ENCODE peak calls at places on chromosomes 7 and 10, in five cellular contexts. Z, K, L, F and Q are unnamed samples.
A peak's percentile ranks its signal among the peaks of the same experiment; 100 is the strongest.

GRCh38 chr10:111076191-111076681 is 593 bp upstream of the ADRA2A start:
- DNase-seq in L (peak; percentile 37), F (peak; percentile 96), K (peak; percentile 58), Z (no peak), Q (no peak)

GRCh38 chr10:114779803-114780609 is 41.6 kb upstream of the FHIP2A start:
- DNase-seq in K (peak; percentile 88), L (no peak), Z (peak; percentile 3), F (no peak), Q (no peak)

GRCh38 chr7:74042746-74043522 is 15.0 kb downstream of the ELN start:
- DNase-seq in F (no peak), K (no peak), Z (no peak), L (no peak), Q (no peak)

GRCh38 chr7:73706122-73707044 is 13.1 kb downstream of the STX1A start:
- DNase-seq in L (no peak), Z (no peak), K (peak; percentile 91), F (peak; percentile 47), Q (no peak)

GRCh38 chr7:29987821-29988317 is 1.7 kb downstream of the SCRN1 start:
- DNase-seq in Z (peak; percentile 92), L (no peak), F (no peak), K (peak; percentile 91), Q (no peak)

GRCh38 chr10:67327626-67328535 is 368.1 kb downstream of the CTNNA3 start:
- DNase-seq in L (no peak), Z (no peak), F (no peak), K (no peak), Q (no peak)

GRCh38 chr7:65910237-65910636 is 37.4 kb downstream of the VKORC1L1 start:
- DNase-seq in Z (no peak), F (no peak), K (no peak), L (no peak), Q (no peak)

GRCh38 chr7:56537952-56538351 is 421.7 kb upstream of the NUPR2 start:
- DNase-seq in K (no peak), Z (no peak), F (no peak), L (no peak), Q (no peak)

GRCh38 chr10:13503745-13504463 is 24.9 kb downstream of the BEND7 start:
- DNase-seq in L (no peak), K (no peak), Z (no peak), F (no peak), Q (no peak)

GRCh38 chr7:5701085-5701914 is 80.2 kb downstream of the RNF216 start:
- DNase-seq in L (no peak), K (no peak), F (no peak), Z (no peak), Q (peak; percentile 84)

GRCh38 chr7:157250605-157251228 is 86.1 kb upstream of the DNAJB6 start:
- DNase-seq in K (peak; percentile 73), Z (peak; percentile 61), L (peak; percentile 80), F (peak; percentile 74), Q (no peak)

GRCh38 chr7:73717991-73718405 is 1.5 kb downstream of the STX1A start:
- DNase-seq in L (no peak), K (no peak), F (no peak), Z (no peak), Q (no peak)

GRCh38 chr10:100120550-100120949 is 38.9 kb upstream of the CPN1 start:
- DNase-seq in Z (no peak), L (no peak), F (no peak), K (no peak), Q (no peak)

GRCh38 chr7:44225566-44226395 is 25.0 kb downstream of the YKT6 start:
- DNase-seq in L (no peak), Z (no peak), F (no peak), K (no peak), Q (no peak)

GRCh38 chr10:33368086-33368485 is 33.6 kb upstream of the NRP1 start:
- DNase-seq in K (no peak), L (no peak), Z (no peak), F (no peak), Q (no peak)

GRCh38 chr10:33363112-33363511 is 28.6 kb upstream of the NRP1 start:
- DNase-seq in K (no peak), Z (no peak), F (no peak), L (no peak), Q (no peak)

GRCh38 chr10:33365314-33365713 is 30.8 kb upstream of the NRP1 start:
- DNase-seq in F (no peak), K (no peak), L (no peak), Z (no peak), Q (no peak)

GRCh38 chr10:33370434-33370930 is 36.0 kb upstream of the NRP1 start:
- DNase-seq in F (no peak), Z (no peak), L (no peak), K (no peak), Q (no peak)

DNA sequence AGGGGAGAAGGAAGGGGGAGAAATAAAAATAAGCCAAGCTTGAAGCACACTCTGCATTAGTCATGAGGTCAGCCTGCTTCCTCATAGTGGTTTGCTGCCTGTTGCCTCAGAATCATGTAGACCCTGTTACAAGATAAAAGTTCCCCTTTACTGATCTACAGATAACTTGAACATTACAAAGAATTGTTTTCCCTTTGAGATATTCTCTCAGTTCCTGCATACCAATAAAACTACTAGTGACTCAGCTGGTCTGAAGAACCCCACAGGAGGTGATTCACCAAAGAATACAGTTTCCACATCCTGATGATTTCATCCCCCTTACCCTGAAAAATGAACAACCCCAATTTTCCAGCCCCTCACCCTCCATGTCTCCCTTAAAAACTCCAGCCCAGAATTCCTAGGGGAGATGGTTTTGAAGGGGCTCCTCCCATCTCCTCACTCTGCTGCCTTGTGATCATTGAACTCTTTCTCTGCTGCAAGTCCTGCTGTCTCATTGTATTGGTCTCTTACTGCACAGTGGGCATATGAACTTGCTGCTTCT is 31.5 kb upstream of the NRP1 start:
- DNase-seq in Z (no peak), F (no peak), K (peak; percentile 63), L (no peak), Q (no peak)
- TF ChIP-seq HDAC2 in Z (no peak), F (no peak), K (no peak), L (no peak), Q (no peak)

GRCh38 chr10:75401569-75402485 is at the start of gene ZNF503:
- DNase-seq in L (peak; percentile 63), K (peak; percentile 97), F (peak; percentile 88), Z (peak; percentile 98), Q (peak; percentile 27)

GRCh38 chr10:75404023-75404334 is 2.4 kb upstream of the ZNF503 start:
- DNase-seq in K (no peak), L (no peak), F (no peak), Z (no peak), Q (no peak)

GRCh38 chr10:75402486-75403143 is 1.1 kb upstream of the ZNF503 start:
- DNase-seq in Z (no peak), L (no peak), F (no peak), K (peak; percentile 80), Q (no peak)

GRCh38 chr10:75404335-75405200 is 3.0 kb upstream of the ZNF503 start:
- DNase-seq in F (peak; percentile 65), K (no peak), L (no peak), Z (peak; percentile 67), Q (no peak)

GRCh38 chr10:75403144-75404022 is 1.8 kb upstream of the ZNF503 start:
- DNase-seq in L (no peak), K (peak; percentile 42), Z (peak; percentile 18), F (peak; percentile 76), Q (no peak)
- TF ChIP-seq HDAC2 in L (no peak), K (no peak), Z (no peak), F (no peak), Q (no peak)

DNA sequence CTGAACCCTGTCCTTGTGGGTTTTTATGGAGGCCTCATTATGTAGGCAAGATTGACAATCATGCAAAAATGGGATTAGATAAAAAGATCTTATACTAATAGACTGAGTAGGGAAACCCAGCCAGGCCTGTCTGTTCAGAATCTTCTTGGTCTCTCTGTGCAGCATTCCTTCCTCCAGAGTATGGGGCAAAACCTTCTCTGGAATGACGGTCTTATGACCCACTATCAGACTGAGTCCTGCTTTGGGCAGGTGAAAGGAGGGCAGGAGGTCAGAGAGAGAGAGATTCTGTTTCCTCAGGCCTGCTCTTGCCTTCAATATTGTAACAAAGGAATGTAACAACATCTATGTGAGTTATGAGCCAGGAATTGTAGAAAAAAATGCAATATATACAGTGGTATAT is 182.6 kb downstream of the DNAJC1 start:
- DNase-seq in Z (no peak), F (no peak), L (no peak), K (no peak), Q (no peak)
- TF ChIP-seq HDAC2 in Z (no peak), F (no peak), L (no peak), K (no peak), Q (no peak)

GRCh38 chr7:97001656-97002554 is 3.4 kb upstream of the DLX6 start:
- DNase-seq in F (peak; percentile 76), K (no peak), L (no peak), Z (no peak), Q (no peak)
- TF ChIP-seq HDAC2 in F (peak; percentile 85), K (no peak), L (no peak), Z (no peak), Q (no peak)

GRCh38 chr7:92848854-92849745 is 12.7 kb upstream of the CDK6 start:
- DNase-seq in Z (no peak), F (no peak), L (no peak), K (no peak), Q (no peak)

GRCh38 chr7:92851732-92852131 is 15.4 kb upstream of the CDK6 start:
- DNase-seq in Z (no peak), L (no peak), F (no peak), K (no peak), Q (no peak)

GRCh38 chr7:92856436-92856835 is 20.1 kb upstream of the CDK6 start:
- DNase-seq in Z (peak; percentile 47), K (no peak), F (no peak), L (no peak), Q (no peak)

GRCh38 chr7:92850506-92850905 is 14.1 kb upstream of the CDK6 start:
- DNase-seq in K (no peak), L (no peak), F (no peak), Z (no peak), Q (no peak)

GRCh38 chr7:92854501-92855238 is 18.3 kb upstream of the CDK6 start:
- DNase-seq in K (no peak), L (no peak), Z (no peak), F (no peak), Q (no peak)
- TF ChIP-seq HDAC2 in K (no peak), L (no peak), Z (no peak), F (no peak), Q (no peak)

GRCh38 chr7:130294314-130294713 is 1.4 kb downstream of the CPA4 start:
- DNase-seq in F (no peak), K (no peak), Z (no peak), L (no peak), Q (no peak)
- TF ChIP-seq HDAC2 in F (no peak), K (no peak), Z (no peak), L (no peak), Q (no peak)

DNA sequence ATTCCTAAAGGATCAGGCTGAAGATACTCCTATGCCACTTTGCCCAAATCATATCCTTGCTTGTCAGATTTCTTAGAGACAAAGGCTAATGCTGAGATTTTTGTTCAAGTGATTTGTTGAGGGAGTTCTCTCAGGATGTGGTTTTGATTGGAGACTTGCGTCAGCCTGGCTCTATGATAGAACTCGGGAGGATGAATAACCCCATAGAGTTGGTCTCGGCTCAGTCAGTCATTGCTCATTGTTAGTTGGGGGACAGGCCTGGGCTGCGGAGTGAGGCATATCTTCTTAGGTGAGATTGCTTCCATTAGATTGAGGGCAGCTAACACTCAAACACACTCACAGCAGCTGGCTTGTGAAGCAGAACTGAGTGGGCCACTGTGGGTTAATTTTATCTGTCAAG is 203.4 kb downstream of the KIF20B start:
- DNase-seq in L (no peak), K (no peak), F (no peak), Z (no peak), Q (no peak)
- TF ChIP-seq HDAC2 in L (no peak), K (no peak), F (no peak), Z (no peak), Q (no peak)

GRCh38 chr7:155222578-155222977 is 75.1 kb upstream of the INSIG1 start:
- DNase-seq in F (no peak), Z (no peak), L (no peak), K (no peak), Q (no peak)
- TF ChIP-seq HDAC2 in F (no peak), Z (no peak), L (no peak), K (no peak), Q (no peak)